ENCODE peak calls at places on chromosomes 1 and 21, in seven cellular contexts. V is fibroblast of the conjunctiva, R is lower lobe of right lung, C is NCI-H510A, P is memory B cell, N is foreskin keratinocyte, U is NCI-H1105 treated with DMSO at 0.1 percent for 48 hours. A is an unnamed sample.

GRCh38 chr1:66231162-66232077 is 302.5 kb upstream of the SGIP1 start:
- DNase-seq in V (no peak), R (no peak), C (no peak), N (peak; percentile 15), U (no peak), P (no peak), A (no peak)

GRCh38 chr1:94702440-94702810 is 117.7 kb upstream of the SLC44A3 start:
- DNase-seq in P (no peak), C (no peak), V (peak; percentile 50), N (no peak), U (no peak), R (no peak), A (no peak)

GRCh38 chr1:20037877-20038276 is 32.1 kb upstream of the PLA2G5 start:
- DNase-seq in U (no peak), V (no peak), R (no peak), P (no peak), C (no peak), N (peak; percentile 85), A (no peak)

GRCh38 chr1:164772635-164773034 is 213.7 kb downstream of the PBX1 start:
- DNase-seq in P (no peak), C (peak; percentile 53), N (peak; percentile 94), V (peak; percentile 71), R (peak; percentile 75), U (no peak), A (peak; percentile 52)

GRCh38 chr1:220462756-220463155 is 65.2 kb upstream of the MARK1 start:
- DNase-seq in N (no peak), C (peak; percentile 22), R (no peak), P (no peak), V (no peak), U (no peak), A (no peak)

GRCh38 chr1:25971044-25971881 is 26.6 kb downstream of the PAFAH2 start:
- DNase-seq in U (no peak), C (no peak), P (peak; percentile 21), N (no peak), V (no peak), R (no peak), A (no peak)

GRCh38 chr1:38991638-38992449 is 768 bp downstream of the AKIRIN1 start:
- DNase-seq in R (peak; percentile 48), N (no peak), U (peak; percentile 36), V (no peak), C (peak; percentile 89), P (no peak), A (no peak)

GRCh38 chr21:32412998-32413504 is 545 bp downstream of the EVA1C start:
- DNase-seq in N (peak; percentile 57), P (peak; percentile 10), V (no peak), U (no peak), R (peak; percentile 80), C (no peak), A (no peak)

GRCh38 chr1:14826172-14826636 is 227.7 kb downstream of the KAZN start:
- DNase-seq in P (no peak), R (peak; percentile 34), U (no peak), N (no peak), V (peak; percentile 92), C (no peak), A (no peak)

GRCh38 chr21:19244502-19245187 is 841.1 kb upstream of the TMPRSS15 start:
- DNase-seq in U (no peak), N (no peak), C (no peak), P (no peak), V (no peak), R (no peak), A (no peak)

GRCh38 chr1:2471587-2472001 is 4.5 kb upstream of the PLCH2 start:
- DNase-seq in N (no peak), C (no peak), R (no peak), V (no peak), U (no peak), P (no peak), A (no peak)

GRCh38 chr1:46401964-46402626 is 8.0 kb downstream of the FAAH start:
- DNase-seq in R (peak; percentile 90), P (no peak), N (peak; percentile 92), U (peak; percentile 87), C (peak; percentile 64), V (peak; percentile 95), A (no peak)

GRCh38 chr1:185480545-185480944 is 163.5 kb upstream of the IVNS1ABP start:
- DNase-seq in C (no peak), U (no peak), P (no peak), R (no peak), V (no peak), N (no peak), A (no peak)

GRCh38 chr1:77900687-77901293 is 12.4 kb downstream of the NEXN start:
- DNase-seq in N (peak; percentile 50), U (peak; percentile 68), P (no peak), C (peak; percentile 6), R (no peak), V (peak; percentile 70), A (no peak)

GRCh38 chr1:59776960-59777852 is 37.5 kb upstream of the HOOK1 start:
- DNase-seq in P (no peak), N (no peak), C (no peak), V (no peak), R (no peak), U (no peak), A (no peak)

GRCh38 chr1:110787328-110788071 is 85.4 kb upstream of the CD53 start:
- DNase-seq in R (no peak), N (no peak), V (no peak), C (no peak), P (peak; percentile 60), U (no peak), A (no peak)

GRCh38 chr1:154556422-154556821 is 2.0 kb downstream of the UBE2Q1 start:
- DNase-seq in C (no peak), U (no peak), N (no peak), R (no peak), P (no peak), V (no peak), A (no peak)

GRCh38 chr1:115536279-115536816 is 105.4 kb upstream of the VANGL1 start:
- DNase-seq in V (no peak), P (no peak), N (peak; percentile 64), U (no peak), C (no peak), R (no peak), A (no peak)

GRCh38 chr1:94463765-94464330 is 45.7 kb downstream of the ABCD3 start:
- DNase-seq in P (peak; percentile 7), V (peak; percentile 29), N (peak; percentile 31), U (peak; percentile 7), R (no peak), C (peak; percentile 2), A (no peak)

GRCh38 chr1:74316302-74316701 is 81.1 kb downstream of the TNNI3K start:
- DNase-seq in C (no peak), N (no peak), U (no peak), R (no peak), V (no peak), P (no peak), A (no peak)

GRCh38 chr1:50976890-50977574 is 7.0 kb downstream of the CDKN2C start:
- DNase-seq in P (peak; percentile 40), U (peak; percentile 86), R (no peak), V (no peak), C (no peak), N (no peak), A (no peak)

GRCh38 chr1:93566227-93566626 is 115.4 kb downstream of the BCAR3 start:
- DNase-seq in P (no peak), V (no peak), R (no peak), U (no peak), N (no peak), C (no peak), A (no peak)

GRCh38 chr1:240611619-240612490 is at the start of gene GREM2:
- DNase-seq in P (no peak), C (peak; percentile 2), U (peak; percentile 53), R (peak; percentile 58), N (peak; percentile 15), V (peak; percentile 55), A (no peak)

GRCh38 chr1:225658041-225658440 is 5.1 kb upstream of the ENAH start:
- DNase-seq in C (no peak), P (no peak), N (no peak), R (no peak), V (no peak), U (no peak), A (no peak)

GRCh38 chr1:214496126-214496525 is 55.3 kb downstream of the PTPN14 start:
- DNase-seq in V (no peak), U (no peak), C (no peak), P (no peak), N (no peak), R (no peak), A (no peak)

GRCh38 chr1:109827466-109827865 is 63.7 kb upstream of the EPS8L3 start:
- DNase-seq in N (no peak), C (no peak), P (no peak), U (no peak), V (no peak), R (no peak), A (no peak)

A was measured in NCI-H187 treated with DMSO at 0.1 percent for 48 hours.